ENCODE peak calls at places on chromosomes 2 and 18, in five cellular contexts. One of them, this sample, is unnamed.

GRCh38 chr2:239991689-239992314 is 33.3 kb downstream of the NDUFA10 start:
- DNase-seq in Peyer's patch: no peak
- DNase-seq in heart left ventricle: no peak
- DNase-seq in HepG2: peak
- DNase-seq in adrenal gland: no peak
- DNase-seq in this sample: peak

GRCh38 chr2:190791347-190791982 is 89.2 kb upstream of the GLS start:
- DNase-seq in Peyer's patch: no peak
- DNase-seq in HepG2: no peak
- DNase-seq in heart left ventricle: no peak
- DNase-seq in adrenal gland: peak
- DNase-seq in this sample: no peak

GRCh38 chr2:58558866-58559265 is 317.7 kb upstream of the FANCL start:
- DNase-seq in adrenal gland: no peak
- DNase-seq in Peyer's patch: no peak
- DNase-seq in HepG2: no peak
- DNase-seq in heart left ventricle: no peak
- DNase-seq in this sample: no peak

GRCh38 chr2:102848366-102848839 is 86.6 kb downstream of the TMEM182 start:
- DNase-seq in heart left ventricle: peak
- DNase-seq in adrenal gland: peak
- DNase-seq in Peyer's patch: peak
- DNase-seq in HepG2: peak
- DNase-seq in this sample: peak

GRCh38 chr2:38092196-38092902 is 16.4 kb upstream of the CYP1B1 start:
- DNase-seq in Peyer's patch: peak
- DNase-seq in heart left ventricle: no peak
- DNase-seq in HepG2: no peak
- DNase-seq in adrenal gland: peak
- DNase-seq in this sample: no peak

GRCh38 chr2:26764078-26764887 is at the start of gene SLC35F6:
- DNase-seq in heart left ventricle: peak
- DNase-seq in HepG2: peak
- DNase-seq in adrenal gland: peak
- DNase-seq in Peyer's patch: peak
- DNase-seq in this sample: peak

GRCh38 chr2:31239842-31240198 is 5.9 kb downstream of the EHD3 start:
- DNase-seq in HepG2: no peak
- DNase-seq in Peyer's patch: no peak
- DNase-seq in heart left ventricle: peak
- DNase-seq in adrenal gland: no peak
- DNase-seq in this sample: no peak

GRCh38 chr2:26605969-26606846 is 35.0 kb downstream of the CIB4 start:
- DNase-seq in HepG2: no peak
- DNase-seq in adrenal gland: peak
- DNase-seq in Peyer's patch: peak
- DNase-seq in heart left ventricle: no peak
- DNase-seq in this sample: no peak

GRCh38 chr2:38835015-38835601 is 40.6 kb downstream of the DHX57 start:
- DNase-seq in Peyer's patch: no peak
- DNase-seq in adrenal gland: no peak
- DNase-seq in heart left ventricle: no peak
- DNase-seq in HepG2: peak
- DNase-seq in this sample: peak

GRCh38 chr2:910698-911097 is 40.0 kb upstream of the SNTG2 start:
- DNase-seq in heart left ventricle: no peak
- DNase-seq in Peyer's patch: no peak
- DNase-seq in adrenal gland: no peak
- DNase-seq in HepG2: no peak
- DNase-seq in this sample: no peak

GRCh38 chr2:188725981-188726380 is 248.2 kb upstream of the COL3A1 start:
- DNase-seq in HepG2: no peak
- DNase-seq in Peyer's patch: no peak
- DNase-seq in heart left ventricle: no peak
- DNase-seq in adrenal gland: no peak
- DNase-seq in this sample: no peak

GRCh38 chr18:36312806-36313395 is 15.4 kb downstream of the FHOD3 start:
- DNase-seq in HepG2: no peak
- DNase-seq in Peyer's patch: no peak
- DNase-seq in heart left ventricle: no peak
- DNase-seq in adrenal gland: peak
- DNase-seq in this sample: no peak

GRCh38 chr18:59232309-59233016 is 12.5 kb downstream of the GRP start:
- DNase-seq in Peyer's patch: no peak
- DNase-seq in HepG2: no peak
- DNase-seq in heart left ventricle: no peak
- DNase-seq in adrenal gland: no peak
- DNase-seq in this sample: no peak

GRCh38 chr2:172865422-172865821 is 129.8 kb downstream of the RAPGEF4 start:
- DNase-seq in Peyer's patch: no peak
- DNase-seq in adrenal gland: no peak
- DNase-seq in heart left ventricle: no peak
- DNase-seq in HepG2: no peak
- DNase-seq in this sample: no peak

GRCh38 chr2:216372761-216373291 is 543 bp upstream of the MARCHF4 start:
- DNase-seq in adrenal gland: no peak
- DNase-seq in HepG2: no peak
- DNase-seq in Peyer's patch: no peak
- DNase-seq in heart left ventricle: no peak
- DNase-seq in this sample: no peak

GRCh38 chr2:54957321-54957999 is 92.8 kb downstream of the RTN4 start:
- DNase-seq in heart left ventricle: no peak
- DNase-seq in Peyer's patch: no peak
- DNase-seq in HepG2: no peak
- DNase-seq in adrenal gland: no peak
- DNase-seq in this sample: no peak

GRCh38 chr2:196181484-196181883 is 10.1 kb upstream of the STK17B start:
- DNase-seq in HepG2: no peak
- DNase-seq in heart left ventricle: no peak
- DNase-seq in adrenal gland: no peak
- DNase-seq in Peyer's patch: no peak
- DNase-seq in this sample: no peak

GRCh38 chr2:115542331-115542730 is 1099.9 kb downstream of the DPP10 start:
- DNase-seq in HepG2: no peak
- DNase-seq in Peyer's patch: no peak
- DNase-seq in heart left ventricle: no peak
- DNase-seq in adrenal gland: no peak
- DNase-seq in this sample: no peak

GRCh38 chr18:63831080-63831788 is 56.0 kb downstream of the SERPINB7 start:
- DNase-seq in HepG2: no peak
- DNase-seq in adrenal gland: no peak
- DNase-seq in heart left ventricle: no peak
- DNase-seq in Peyer's patch: no peak
- DNase-seq in this sample: no peak

GRCh38 chr2:65061910-65062339 is 5.7 kb downstream of the CEP68 start:
- DNase-seq in HepG2: no peak
- DNase-seq in heart left ventricle: no peak
- DNase-seq in Peyer's patch: no peak
- DNase-seq in adrenal gland: no peak
- DNase-seq in this sample: no peak

GRCh38 chr2:26696352-26696816 is 3.9 kb downstream of the KCNK3 start:
- DNase-seq in heart left ventricle: no peak
- DNase-seq in Peyer's patch: no peak
- DNase-seq in HepG2: no peak
- DNase-seq in adrenal gland: peak
- DNase-seq in this sample: peak

GRCh38 chr18:59627414-59627813 is 69.8 kb downstream of the CCBE1 start:
- DNase-seq in HepG2: no peak
- DNase-seq in adrenal gland: no peak
- DNase-seq in heart left ventricle: no peak
- DNase-seq in Peyer's patch: no peak
- DNase-seq in this sample: no peak

GRCh38 chr18:35581555-35582309 is at the start of gene GALNT1:
- DNase-seq in HepG2: no peak
- DNase-seq in Peyer's patch: peak
- DNase-seq in heart left ventricle: peak
- DNase-seq in adrenal gland: no peak
- DNase-seq in this sample: peak

GRCh38 chr18:59628995-59629394 is 68.2 kb downstream of the CCBE1 start:
- DNase-seq in HepG2: no peak
- DNase-seq in Peyer's patch: no peak
- DNase-seq in heart left ventricle: no peak
- DNase-seq in adrenal gland: no peak
- DNase-seq in this sample: no peak

GRCh38 chr2:42172566-42172965 is 3.4 kb downstream of the EML4 start:
- DNase-seq in Peyer's patch: no peak
- DNase-seq in heart left ventricle: no peak
- DNase-seq in adrenal gland: no peak
- DNase-seq in HepG2: no peak
- DNase-seq in this sample: no peak

GRCh38 chr2:12884713-12885282 is 168.1 kb downstream of the TRIB2 start:
- DNase-seq in Peyer's patch: no peak
- DNase-seq in adrenal gland: peak
- DNase-seq in heart left ventricle: peak
- DNase-seq in HepG2: no peak
- DNase-seq in this sample: no peak

GRCh38 chr2:241066893-241067341 is 35.2 kb downstream of the MTERF4 start:
- DNase-seq in HepG2: no peak
- DNase-seq in adrenal gland: no peak
- DNase-seq in heart left ventricle: peak
- DNase-seq in Peyer's patch: no peak
- DNase-seq in this sample: no peak

GRCh38 chr2:221096651-221097567 is 475.2 kb downstream of the EPHA4 start:
- DNase-seq in Peyer's patch: no peak
- DNase-seq in adrenal gland: no peak
- DNase-seq in heart left ventricle: no peak
- DNase-seq in HepG2: no peak
- DNase-seq in this sample: no peak

GRCh38 chr18:26574958-26575864 is 26.9 kb upstream of the KCTD1 start:
- DNase-seq in HepG2: peak
- DNase-seq in heart left ventricle: peak
- DNase-seq in Peyer's patch: no peak
- DNase-seq in adrenal gland: peak
- DNase-seq in this sample: no peak

GRCh38 chr2:179790235-179790895 is 71.0 kb downstream of the ZNF385B start:
- DNase-seq in HepG2: no peak
- DNase-seq in Peyer's patch: no peak
- DNase-seq in heart left ventricle: no peak
- DNase-seq in adrenal gland: no peak
- DNase-seq in this sample: no peak

GRCh38 chr2:181130686-181131085 is 150.3 kb downstream of the UBE2E3 start:
- DNase-seq in heart left ventricle: no peak
- DNase-seq in Peyer's patch: no peak
- DNase-seq in adrenal gland: no peak
- DNase-seq in HepG2: no peak
- DNase-seq in this sample: no peak

GRCh38 chr18:22552254-22552653 is 134.5 kb upstream of the CTAGE1 start:
- DNase-seq in HepG2: no peak
- DNase-seq in heart left ventricle: no peak
- DNase-seq in adrenal gland: no peak
- DNase-seq in Peyer's patch: no peak
- DNase-seq in this sample: no peak

GRCh38 chr2:36362291-36362690 is 6.7 kb downstream of the CRIM1 start:
- DNase-seq in heart left ventricle: no peak
- DNase-seq in adrenal gland: no peak
- DNase-seq in HepG2: no peak
- DNase-seq in Peyer's patch: no peak
- DNase-seq in this sample: peak

GRCh38 chr2:141027221-141027620 is 1103.6 kb downstream of the LRP1B start:
- DNase-seq in adrenal gland: no peak
- DNase-seq in heart left ventricle: no peak
- DNase-seq in Peyer's patch: no peak
- DNase-seq in HepG2: no peak
- DNase-seq in this sample: no peak

GRCh38 chr2:223459328-223459939 is 142.7 kb downstream of the SCG2 start:
- DNase-seq in Peyer's patch: no peak
- DNase-seq in adrenal gland: no peak
- DNase-seq in heart left ventricle: no peak
- DNase-seq in HepG2: no peak
- DNase-seq in this sample: no peak

GRCh38 chr2:79219383-79219988 is 59.9 kb upstream of the REG3A start:
- DNase-seq in heart left ventricle: no peak
- DNase-seq in HepG2: peak
- DNase-seq in adrenal gland: peak
- DNase-seq in Peyer's patch: peak
- DNase-seq in this sample: peak

GRCh38 chr18:36275561-36275960 is 22.0 kb upstream of the FHOD3 start:
- DNase-seq in adrenal gland: no peak
- DNase-seq in heart left ventricle: no peak
- DNase-seq in HepG2: no peak
- DNase-seq in Peyer's patch: no peak
- DNase-seq in this sample: no peak

GRCh38 chr18:79846936-79847557 is 49.3 kb downstream of the KCNG2 start:
- DNase-seq in heart left ventricle: no peak
- DNase-seq in HepG2: no peak
- DNase-seq in Peyer's patch: no peak
- DNase-seq in adrenal gland: no peak
- DNase-seq in this sample: no peak

GRCh38 chr2:233061007-233061590 is 957 bp downstream of the INPP5D start:
- DNase-seq in HepG2: no peak
- DNase-seq in adrenal gland: no peak
- DNase-seq in heart left ventricle: peak
- DNase-seq in Peyer's patch: peak
- DNase-seq in this sample: peak
- TF ChIP-seq POLR2A in HepG2: no peak
- TF ChIP-seq POLR2A in adrenal gland: no peak
- TF ChIP-seq POLR2A in heart left ventricle: no peak
- TF ChIP-seq POLR2A in Peyer's patch: no peak
- TF ChIP-seq POLR2A in this sample: no peak

GRCh38 chr2:210224660-210225460 is at the start of gene ACADL:
- DNase-seq in Peyer's patch: peak
- DNase-seq in HepG2: no peak
- DNase-seq in heart left ventricle: peak
- DNase-seq in adrenal gland: peak
- DNase-seq in this sample: peak
- TF ChIP-seq POLR2A in Peyer's patch: no peak
- TF ChIP-seq POLR2A in HepG2: no peak
- TF ChIP-seq POLR2A in heart left ventricle: no peak
- TF ChIP-seq POLR2A in adrenal gland: no peak
- TF ChIP-seq POLR2A in this sample: no peak

GRCh38 chr2:219160186-219161017 is at the start of gene NHEJ1:
- DNase-seq in Peyer's patch: peak
- DNase-seq in HepG2: peak
- DNase-seq in adrenal gland: peak
- DNase-seq in heart left ventricle: peak
- DNase-seq in this sample: peak
- TF ChIP-seq POLR2A in Peyer's patch: peak
- TF ChIP-seq POLR2A in HepG2: peak
- TF ChIP-seq POLR2A in adrenal gland: peak
- TF ChIP-seq POLR2A in heart left ventricle: no peak
- TF ChIP-seq POLR2A in this sample: peak

GRCh38 chr2:144516417-144516980 is 3.4 kb downstream of the ZEB2 start:
- DNase-seq in Peyer's patch: no peak
- DNase-seq in adrenal gland: peak
- DNase-seq in heart left ventricle: peak
- DNase-seq in HepG2: no peak
- DNase-seq in this sample: peak
- TF ChIP-seq POLR2A in Peyer's patch: no peak
- TF ChIP-seq POLR2A in adrenal gland: peak
- TF ChIP-seq POLR2A in heart left ventricle: no peak
- TF ChIP-seq POLR2A in HepG2: no peak
- TF ChIP-seq POLR2A in this sample: no peak

GRCh38 chr2:186485871-186486650 is at the start of gene ZC3H15:
- DNase-seq in adrenal gland: peak
- DNase-seq in HepG2: peak
- DNase-seq in Peyer's patch: peak
- DNase-seq in heart left ventricle: peak
- DNase-seq in this sample: peak
- TF ChIP-seq POLR2A in adrenal gland: peak
- TF ChIP-seq POLR2A in HepG2: peak
- TF ChIP-seq POLR2A in Peyer's patch: peak
- TF ChIP-seq POLR2A in heart left ventricle: no peak
- TF ChIP-seq POLR2A in this sample: peak